ENCODE peak calls at places on chromosomes 3 and 15, in six cellular contexts. L, F, G, X, D and P are unnamed samples.

GRCh38 chr3:155676252-155676981 is 68.5 kb downstream of the PLCH1 start:
- DNase-seq in G (no peak), L (no peak), D (no peak), F (peak), X (peak), P (no peak)

GRCh38 chr15:92807971-92808571 is 92.1 kb upstream of the CHD2 start:
- DNase-seq in F (no peak), X (no peak), L (no peak), G (peak), D (no peak), P (no peak)

GRCh38 chr3:113897373-113897777 is 50.4 kb upstream of the ZDHHC23 start:
- DNase-seq in G (no peak), X (no peak), D (no peak), L (no peak), F (no peak), P (no peak)

GRCh38 chr3:134212898-134213665 is 37.6 kb downstream of the RYK start:
- DNase-seq in L (peak), X (peak), F (peak), G (peak), D (peak), P (no peak)

GRCh38 chr3:17013050-17013449 is 128.3 kb downstream of the PLCL2 start:
- DNase-seq in D (no peak), G (no peak), F (no peak), X (no peak), L (no peak), P (no peak)

GRCh38 chr3:130539005-130539404 is 22.0 kb downstream of the COL6A6 start:
- DNase-seq in G (peak), D (no peak), F (peak), L (no peak), X (peak), P (no peak)

GRCh38 chr3:172626241-172626640 is 84.6 kb downstream of the NCEH1 start:
- DNase-seq in X (no peak), D (no peak), G (no peak), L (no peak), F (no peak), P (no peak)

GRCh38 chr15:83107841-83108181 is 366 bp downstream of the TM6SF1 start:
- DNase-seq in F (no peak), G (no peak), D (peak), L (no peak), X (no peak), P (no peak)

GRCh38 chr3:13189639-13190375 is 116.6 kb upstream of the IQSEC1 start:
- DNase-seq in L (no peak), G (peak), D (peak), X (no peak), F (no peak), P (no peak)

GRCh38 chr15:89436560-89437311 is 59.6 kb downstream of the RHCG start:
- DNase-seq in D (no peak), G (peak), L (no peak), X (no peak), F (no peak), P (no peak)

GRCh38 chr15:51759557-51760070 is 8.2 kb downstream of the TMOD2 start:
- DNase-seq in F (peak), L (no peak), D (no peak), X (no peak), G (peak), P (peak)

GRCh38 chr15:81301815-81302399 is 22.0 kb downstream of the STARD5 start:
- DNase-seq in G (no peak), F (no peak), L (no peak), X (peak), D (no peak), P (peak)

GRCh38 chr15:41564286-41564959 is 5.4 kb downstream of the TYRO3 start:
- DNase-seq in F (peak), X (no peak), G (peak), L (no peak), D (no peak), P (no peak)

GRCh38 chr15:41561104-41561776 is 2.2 kb downstream of the TYRO3 start:
- DNase-seq in L (no peak), X (no peak), G (no peak), F (no peak), D (no peak), P (no peak)

GRCh38 chr15:41562258-41562657 is 3.2 kb downstream of the TYRO3 start:
- DNase-seq in X (no peak), G (no peak), F (no peak), D (no peak), L (no peak), P (no peak)

GRCh38 chr15:41561777-41562145 is 2.7 kb downstream of the TYRO3 start:
- DNase-seq in G (peak), D (no peak), X (no peak), L (no peak), F (no peak), P (peak)

DNA sequence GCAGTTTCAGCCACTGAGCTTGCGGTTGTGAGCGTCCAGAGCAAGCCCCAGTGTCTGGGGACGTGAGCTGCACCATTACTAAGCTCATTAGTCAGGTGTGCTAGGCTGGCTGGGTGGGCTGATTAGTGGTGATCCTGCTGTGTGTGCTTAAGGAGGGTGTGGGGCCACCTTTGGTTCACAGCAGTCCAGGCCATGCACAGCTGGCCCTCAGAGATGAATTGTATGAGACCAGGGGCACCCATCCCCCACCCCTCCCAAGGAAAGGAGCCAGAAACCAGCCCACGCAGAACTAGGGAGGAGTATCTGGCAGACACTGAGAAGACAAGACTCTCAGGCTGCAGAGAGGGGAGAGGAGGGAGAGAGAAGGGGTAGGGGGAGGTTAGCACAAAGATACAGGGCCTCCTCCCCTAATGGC is 3.8 kb downstream of the TYRO3 start:
- DNase-seq in L (no peak), X (no peak), F (no peak), D (no peak), G (peak), P (no peak)
- H3K27ac ChIP-seq in L (no peak), X (no peak), F (no peak), D (no peak), G (no peak), P (peak)

DNA sequence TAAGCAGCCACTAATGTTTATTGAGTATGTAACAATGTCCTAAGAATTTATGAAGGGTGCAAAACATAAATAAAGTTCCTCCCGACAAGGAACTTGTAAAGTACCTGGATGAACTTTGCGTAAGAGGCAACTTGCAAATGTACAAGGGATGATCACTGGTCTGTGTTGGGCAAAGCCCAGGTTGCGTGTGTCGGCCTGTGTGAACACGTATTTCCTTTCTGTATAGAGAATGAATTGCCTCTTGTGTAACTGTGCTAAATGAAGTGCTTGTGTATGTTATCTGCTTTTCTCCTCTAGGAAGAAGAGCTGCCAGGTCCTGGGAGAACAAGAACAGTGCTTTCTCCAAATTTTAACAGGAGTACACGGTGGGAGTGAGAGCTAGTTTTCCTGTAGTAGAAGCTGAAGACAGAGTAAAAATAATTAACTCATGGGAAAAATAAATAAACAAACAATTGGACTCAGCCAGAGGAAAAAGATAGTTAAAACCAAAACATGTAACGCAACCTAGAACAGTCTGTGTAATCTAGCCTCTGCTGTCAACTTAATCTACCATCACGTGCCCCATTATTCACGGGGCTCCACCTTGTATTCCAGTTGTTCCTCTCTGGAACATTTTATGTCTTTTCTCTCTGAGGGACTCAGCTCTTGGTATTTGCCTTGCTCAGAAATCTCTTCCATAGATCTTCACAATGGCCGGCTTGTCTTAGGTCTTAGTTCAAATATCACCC is 83.7 kb upstream of the RASGRP1 start:
- DNase-seq in L (no peak), X (no peak), G (no peak), F (no peak), D (no peak), P (no peak)
- H3K27ac ChIP-seq in L (peak), X (no peak), G (no peak), F (no peak), D (no peak), P (no peak)

GRCh38 chr3:69197455-69197854 is 75.1 kb upstream of the LMOD3 start:
- DNase-seq in L (no peak), X (no peak), G (no peak), F (no peak), D (no peak), P (no peak)

GRCh38 chr3:69197922-69198540 is 75.6 kb upstream of the LMOD3 start:
- DNase-seq in G (no peak), X (no peak), D (no peak), L (peak), F (no peak), P (no peak)

GRCh38 chr3:69200384-69201068 is 78.1 kb upstream of the LMOD3 start:
- DNase-seq in G (no peak), L (no peak), D (no peak), X (peak), F (peak), P (no peak)

GRCh38 chr3:69201658-69202057 is 79.3 kb upstream of the LMOD3 start:
- DNase-seq in F (no peak), G (no peak), L (no peak), D (no peak), X (peak), P (no peak)

DNA sequence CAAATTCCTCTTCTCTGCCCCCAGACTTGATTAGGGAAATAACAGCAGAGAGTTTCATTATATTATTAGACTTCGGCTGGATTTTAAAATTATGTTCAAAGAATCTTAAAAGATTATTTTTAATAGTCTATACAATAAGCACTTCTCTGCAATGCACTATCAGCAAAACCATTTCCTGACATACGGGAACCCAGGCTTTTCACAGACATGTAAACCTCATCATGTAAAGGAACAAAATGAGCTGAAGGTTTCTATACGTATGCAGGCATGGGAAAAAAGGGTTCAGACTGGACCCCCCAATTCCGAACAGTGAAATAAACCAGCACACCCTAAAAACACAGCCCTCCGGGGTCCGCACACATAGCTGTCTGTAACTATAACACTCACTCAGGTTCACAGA is 77.5 kb upstream of the LMOD3 start:
- DNase-seq in D (no peak), F (no peak), G (no peak), X (no peak), L (no peak), P (no peak)
- H3K27ac ChIP-seq in D (peak), F (peak), G (no peak), X (peak), L (peak), P (peak)

GRCh38 chr3:10228248-10228950 is 19.9 kb upstream of the TATDN2 start:
- DNase-seq in X (no peak), F (no peak), D (no peak), L (no peak), G (no peak), P (no peak)

GRCh38 chr3:10223676-10224639 is 24.3 kb upstream of the TATDN2 start:
- DNase-seq in F (no peak), G (no peak), D (no peak), X (peak), L (peak), P (no peak)

GRCh38 chr3:10219737-10220136 is 28.5 kb upstream of the TATDN2 start:
- DNase-seq in F (no peak), L (no peak), D (no peak), G (no peak), X (no peak), P (no peak)

GRCh38 chr3:10226293-10226692 is 22.0 kb upstream of the TATDN2 start:
- DNase-seq in X (no peak), D (no peak), L (no peak), G (peak), F (no peak), P (no peak)

DNA sequence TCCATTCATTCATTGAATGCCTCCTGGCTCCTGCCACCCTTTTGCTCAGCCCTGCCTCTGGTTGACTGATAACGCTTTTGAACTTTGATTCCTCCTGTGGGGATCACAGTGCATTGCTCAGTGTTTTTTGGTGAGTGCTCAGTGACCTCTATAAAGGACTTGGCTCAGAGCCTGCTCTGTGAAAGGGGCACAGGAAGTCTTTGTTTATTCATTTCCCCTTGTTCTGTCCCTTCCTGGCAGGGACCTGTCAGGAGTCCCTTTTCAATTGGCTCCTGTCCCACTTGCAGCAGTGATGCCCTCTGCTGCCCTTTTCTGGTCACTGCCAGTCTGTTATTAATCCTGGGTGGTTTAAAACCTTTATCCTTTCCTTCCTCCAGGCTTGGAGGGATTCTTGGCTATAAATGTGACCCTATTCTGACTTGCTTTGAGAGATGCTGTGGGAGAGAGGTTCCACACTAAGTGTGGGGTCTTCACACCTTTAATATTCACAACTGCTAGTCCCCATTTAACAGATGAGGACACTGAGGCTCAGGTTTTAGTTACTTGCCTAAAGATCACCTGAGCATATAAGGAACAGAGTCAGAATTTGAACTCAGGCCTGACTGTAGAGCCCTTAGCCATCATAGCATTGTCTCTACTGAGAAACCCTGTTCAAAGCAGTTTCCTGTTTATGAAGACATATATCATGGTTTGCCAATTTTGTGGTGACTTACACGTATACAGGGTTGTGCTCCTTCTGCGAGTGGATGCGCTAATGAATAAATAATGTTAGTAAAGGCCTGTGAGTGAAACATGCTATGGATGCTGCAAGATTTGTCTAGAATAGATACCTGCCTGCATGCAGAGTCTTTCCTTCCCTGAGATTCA is 23.2 kb upstream of the TATDN2 start:
- DNase-seq in L (peak), G (peak), D (no peak), F (peak), X (peak), P (peak)
- H3K27ac ChIP-seq in L (no peak), G (no peak), D (no peak), F (no peak), X (peak), P (peak)

GRCh38 chr15:31083394-31083790 is 18.1 kb downstream of the TRPM1 start:
- DNase-seq in G (no peak), D (peak), X (peak), L (no peak), F (no peak), P (no peak)
- H3K27ac ChIP-seq in G (no peak), D (peak), X (peak), L (no peak), F (no peak), P (no peak)